ENCODE peak calls at places on chromosomes 1 and 21, in nine cellular contexts. Z is fibroblast of mammary gland, P is endothelial cell, B is astrocyte of the spinal cord, E is BE2C, F is IMR-90, X is mesothelial cell of epicardium, N is lower lobe of right lung, L is cardiac fibroblast. R is an unnamed sample.

GRCh38 chr21:45747233-45747766 is 103.8 kb downstream of the PCBP3 start:
- DNase-seq in E (peak; percentile 69), P (no peak), X (no peak), B (no peak), N (no peak), L (no peak), Z (no peak), F (no peak), R (no peak)

GRCh38 chr1:109996476-109996875 is 11.9 kb downstream of the AHCYL1 start:
- DNase-seq in L (peak; percentile 55), X (no peak), F (peak; percentile 61), E (no peak), Z (peak; percentile 68), B (no peak), P (no peak), N (no peak), R (no peak)

GRCh38 chr1:27233677-27234053 is 767 bp upstream of the WDTC1 start:
- DNase-seq in B (no peak), F (no peak), Z (no peak), X (no peak), P (peak; percentile 8), E (peak; percentile 10), N (no peak), L (no peak), R (no peak)

GRCh38 chr1:202643397-202644218 is 66.6 kb downstream of the SYT2 start:
- DNase-seq in N (no peak), P (no peak), Z (no peak), L (no peak), E (no peak), F (no peak), B (no peak), X (peak; percentile 63), R (no peak)

GRCh38 chr1:25478633-25479032 is 47.9 kb downstream of the MACO1 start:
- DNase-seq in L (no peak), B (no peak), X (no peak), E (no peak), P (no peak), N (no peak), F (no peak), Z (no peak), R (peak; percentile 3)

GRCh38 chr1:9038338-9038650 is 12.1 kb upstream of the SLC2A7 start:
- DNase-seq in N (peak; percentile 18), B (no peak), F (no peak), X (no peak), L (no peak), Z (no peak), E (no peak), P (no peak), R (no peak)

GRCh38 chr1:208269338-208269666 is 25.1 kb upstream of the PLXNA2 start:
- DNase-seq in N (no peak), X (no peak), B (no peak), L (no peak), E (no peak), Z (no peak), P (no peak), F (no peak), R (no peak)

GRCh38 chr1:234610061-234610581 is at the start of gene IRF2BP2:
- DNase-seq in B (peak; percentile 85), E (peak; percentile 88), L (peak; percentile 85), N (peak; percentile 90), F (peak; percentile 80), Z (peak; percentile 75), X (peak; percentile 86), P (peak; percentile 84), R (peak; percentile 92)

GRCh38 chr21:32185103-32185502 is 93.7 kb downstream of the MIS18A start:
- DNase-seq in B (no peak), L (no peak), P (no peak), E (no peak), N (no peak), Z (no peak), X (no peak), F (no peak), R (no peak)

GRCh38 chr1:177255411-177255810 is 84.7 kb downstream of the BRINP2 start:
- DNase-seq in Z (peak; percentile 79), L (peak; percentile 35), X (no peak), N (no peak), P (no peak), B (peak; percentile 53), E (no peak), F (peak; percentile 78), R (peak; percentile 28)

GRCh38 chr1:93744299-93744988 is 62.8 kb upstream of the BCAR3 start:
- DNase-seq in B (no peak), L (no peak), F (no peak), N (no peak), X (no peak), P (no peak), E (no peak), Z (no peak), R (no peak)

DNA sequence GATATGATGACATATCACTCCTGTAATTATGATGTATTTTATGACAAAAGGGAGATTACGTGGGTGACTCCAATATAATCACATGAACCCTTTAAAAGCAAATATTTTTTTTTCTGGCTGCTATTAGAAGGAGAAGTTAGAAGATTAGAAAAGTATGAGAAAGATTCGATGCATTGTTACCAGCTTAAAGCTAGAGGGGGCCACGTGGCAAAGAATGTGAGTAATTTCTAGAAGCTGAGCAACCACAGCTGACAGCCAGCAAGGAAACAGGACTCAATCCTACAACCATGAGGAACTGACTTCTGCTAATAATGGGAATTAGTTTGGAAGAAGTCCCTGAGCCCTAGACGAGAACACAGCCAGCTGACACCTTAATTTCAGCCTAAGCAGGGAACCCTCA is 56.3 kb upstream of the C1orf87 start:
- DNase-seq in X (no peak), L (peak; percentile 34), N (no peak), B (no peak), E (no peak), Z (peak; percentile 31), P (no peak), F (no peak), R (no peak)
- TF ChIP-seq CTCF in X (no peak), L (no peak), N (no peak), B (peak; percentile 12), E (no peak), Z (peak; percentile 19), P (no peak), F (no peak), R (no peak)

GRCh38 chr21:43892984-43893535 is 28.0 kb downstream of the AGPAT3 start:
- DNase-seq in B (no peak), F (no peak), N (no peak), Z (no peak), X (no peak), E (no peak), P (no peak), L (no peak), R (no peak)
- TF ChIP-seq CTCF in B (no peak), F (no peak), N (no peak), Z (no peak), X (no peak), E (no peak), P (no peak), L (no peak), R (no peak)

GRCh38 chr1:117710710-117711109 is 104.9 kb downstream of the TENT5C start:
- DNase-seq in B (no peak), E (peak; percentile 24), L (no peak), F (no peak), N (no peak), X (no peak), Z (peak; percentile 12), P (no peak), R (no peak)
- TF ChIP-seq CTCF in B (peak; percentile 39), E (peak; percentile 52), L (peak; percentile 49), F (peak; percentile 37), N (no peak), X (no peak), Z (peak; percentile 53), P (peak; percentile 9), R (peak; percentile 16)

GRCh38 chr1:232602622-232603021 is 27.3 kb downstream of the SIPA1L2 start:
- DNase-seq in Z (no peak), L (no peak), X (no peak), P (no peak), E (no peak), F (no peak), B (no peak), N (no peak), R (no peak)
- TF ChIP-seq CTCF in Z (peak; percentile 6), L (peak; percentile 6), X (no peak), P (peak; percentile 55), E (peak; percentile 53), F (no peak), B (peak; percentile 42), N (peak; percentile 11), R (no peak)

DNA sequence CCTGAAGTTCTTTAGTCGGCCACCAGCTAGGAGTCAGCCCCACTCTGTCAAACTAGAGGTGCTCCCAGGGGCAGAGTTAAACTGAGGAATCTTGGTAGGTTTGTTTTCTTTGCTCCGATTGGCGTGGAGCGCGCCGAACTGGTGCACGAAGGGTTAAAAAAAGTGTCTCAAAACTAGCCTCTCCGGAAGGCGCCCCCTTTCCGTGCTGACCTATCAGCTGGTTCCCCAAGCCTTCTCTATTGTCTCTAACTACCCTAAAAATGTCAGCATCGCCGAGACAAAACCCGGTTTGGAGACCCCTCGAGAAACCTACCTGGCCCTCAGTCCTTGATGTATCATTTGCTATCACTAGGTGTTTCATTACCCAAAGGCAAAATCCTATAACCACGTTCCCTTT is 2.2 kb downstream of the TGFB2 start:
- DNase-seq in X (no peak), F (peak; percentile 30), L (peak; percentile 60), Z (no peak), E (no peak), P (no peak), B (peak; percentile 65), N (no peak), R (peak; percentile 49)
- TF ChIP-seq CTCF in X (no peak), F (no peak), L (peak; percentile 9), Z (no peak), E (no peak), P (no peak), B (no peak), N (no peak), R (no peak)